ENCODE peak calls at places on chromosomes 12 and 14, in seven cellular contexts. A is adrenal gland, E is left ventricle myocardium inferior, L is astrocyte of the spinal cord, W is A549, S is AG04450, D is testis. R is an unnamed sample.
A peak's percentile ranks its signal among the peaks of the same experiment; 100 is the strongest.

GRCh38 chr12:1630827-1631591 is 2.0 kb downstream of the WNT5B start:
- DNase-seq in A (no peak), E (no peak), L (peak; percentile 77), W (no peak), S (no peak), D (peak; percentile 36), R (peak; percentile 46)

GRCh38 chr12:51393676-51394545 is 2.7 kb upstream of the GALNT6 start:
- DNase-seq in A (no peak), E (no peak), L (peak; percentile 73), W (no peak), S (peak; percentile 59), D (peak; percentile 22), R (peak; percentile 71)

GRCh38 chr14:36835145-36835544 is 173.5 kb downstream of the PAX9 start:
- DNase-seq in A (no peak), E (no peak), L (no peak), W (no peak), S (no peak), D (no peak), R (no peak)

GRCh38 chr12:94074970-94075695 is 73.2 kb upstream of the PLXNC1 start:
- DNase-seq in A (peak; percentile 85), E (peak; percentile 76), L (peak; percentile 81), W (peak; percentile 64), S (peak; percentile 71), D (peak; percentile 61), R (peak; percentile 90)

GRCh38 chr12:49624919-49625577 is 1.7 kb downstream of the PRPF40B start:
- DNase-seq in A (no peak), E (no peak), L (peak; percentile 40), W (peak; percentile 31), S (no peak), D (no peak), R (peak; percentile 40)

GRCh38 chr12:21940972-21941521 is at the start of gene ABCC9:
- DNase-seq in A (peak; percentile 52), E (peak; percentile 68), L (no peak), W (no peak), S (no peak), D (peak; percentile 39), R (peak; percentile 16)

GRCh38 chr12:12724421-12725085 is 7.4 kb downstream of the CDKN1B start:
- DNase-seq in A (no peak), E (no peak), L (peak; percentile 21), W (peak; percentile 42), S (no peak), D (no peak), R (peak; percentile 28)

GRCh38 chr12:64187370-64187769 is 34.7 kb downstream of the KICS2 start:
- DNase-seq in A (no peak), E (no peak), L (peak; percentile 77), W (no peak), S (no peak), D (no peak), R (no peak)

GRCh38 chr12:86683568-86683991 is 427.4 kb upstream of the MGAT4C start:
- DNase-seq in A (no peak), E (no peak), L (peak; percentile 29), W (no peak), S (peak; percentile 13), D (no peak), R (peak; percentile 31)

GRCh38 chr12:78562358-78563205 is 302.0 kb upstream of the SYT1 start:
- DNase-seq in A (no peak), E (no peak), L (peak; percentile 17), W (no peak), S (no peak), D (no peak), R (peak; percentile 21)

GRCh38 chr12:52539821-52540173 is 13.1 kb downstream of the KRT71 start:
- DNase-seq in A (no peak), E (no peak), L (no peak), W (no peak), S (no peak), D (no peak), R (no peak)

GRCh38 chr14:79961197-79961596 is 250.1 kb downstream of the DIO2 start:
- DNase-seq in A (no peak), E (no peak), L (no peak), W (no peak), S (no peak), D (no peak), R (no peak)

GRCh38 chr14:34911209-34912150 is 36.3 kb upstream of the BAZ1A start:
- DNase-seq in A (peak; percentile 39), E (no peak), L (peak; percentile 43), W (no peak), S (no peak), D (peak; percentile 32), R (peak; percentile 50)

DNA sequence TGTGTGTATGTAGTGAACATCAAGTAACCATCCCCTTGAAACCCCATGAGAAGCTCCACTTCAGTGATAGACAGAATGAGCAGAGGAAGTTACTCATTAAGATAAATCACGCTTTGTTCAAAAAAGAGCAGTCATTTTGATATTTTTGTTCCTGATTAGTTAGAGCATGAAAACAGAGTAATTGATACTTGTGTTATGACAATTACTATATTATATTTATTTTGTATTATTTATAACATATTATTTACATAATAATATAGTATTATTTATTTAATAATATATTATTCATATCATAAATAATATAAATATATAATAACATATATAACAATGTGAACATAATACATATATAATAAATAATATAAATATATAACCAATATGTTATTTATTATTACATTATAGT is 580.9 kb downstream of the SOX5 start:
- DNase-seq in A (no peak), E (no peak), L (no peak), W (no peak), S (no peak), D (no peak), R (no peak)
- H3K4me3 ChIP-seq in A (no peak overlapping the region), E (no peak overlapping the region), L (no peak overlapping the region), W (no peak overlapping the region), S (no peak overlapping the region), D (no peak overlapping the region), R (no peak overlapping the region)

GRCh38 chr14:24309538-24310386 is at the start of gene LTB4R2:
- DNase-seq in A (no peak), E (no peak), L (no peak), W (no peak), S (no peak), D (no peak), R (no peak)
- TF ChIP-seq CTCF in A (no peak), E (no peak), L (no peak), W (no peak), S (no peak), D (no peak), R (no peak)

GRCh38 chr12:104957388-104958008 is 592 bp downstream of the SLC41A2 start:
- DNase-seq in A (no peak), E (peak; percentile 18), L (no peak), W (peak; percentile 57), S (no peak), D (no peak), R (no peak)
- H3K4me3 ChIP-seq in A (no peak overlapping the region), E (peak overlapping the region; percentile 87), L (peak overlapping the region; percentile 74), W (peak overlapping the region; percentile 95), S (peak overlapping the region; percentile 80), D (peak overlapping the region; percentile 75), R (peak overlapping the region; percentile 78)

DNA sequence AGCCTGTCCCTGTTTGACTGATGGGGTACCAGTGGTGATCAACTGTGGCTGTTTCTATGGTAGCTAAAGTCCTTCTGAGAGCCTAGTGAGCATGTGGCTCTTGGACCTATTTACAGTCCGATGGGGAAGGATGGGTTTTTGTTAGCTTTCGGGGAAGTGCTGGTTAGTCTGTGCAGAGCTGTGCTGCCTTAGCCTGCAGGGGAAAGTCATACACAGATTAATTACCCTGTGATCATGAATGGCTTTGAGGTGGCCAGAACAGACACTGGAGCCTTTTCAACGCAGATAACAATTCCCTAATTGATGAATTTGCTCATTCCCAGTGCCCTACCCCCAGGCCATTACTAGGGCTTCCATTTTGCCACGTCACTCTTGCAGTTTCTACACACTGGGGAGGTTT is 99.7 kb downstream of the WSCD2 start:
- DNase-seq in A (no peak), E (no peak), L (no peak), W (no peak), S (no peak), D (no peak), R (no peak)
- TF ChIP-seq CTCF in A (no peak), E (no peak), L (no peak), W (no peak), S (no peak), D (no peak), R (no peak)

GRCh38 chr14:86015511-86015910 is 485.6 kb downstream of the FLRT2 start:
- DNase-seq in A (no peak), E (no peak), L (peak; percentile 1), W (no peak), S (no peak), D (no peak), R (peak; percentile 2)
- H3K4me3 ChIP-seq in A (no peak overlapping the region), E (no peak overlapping the region), L (no peak overlapping the region), W (no peak overlapping the region), S (no peak overlapping the region), D (no peak overlapping the region), R (no peak overlapping the region)

DNA sequence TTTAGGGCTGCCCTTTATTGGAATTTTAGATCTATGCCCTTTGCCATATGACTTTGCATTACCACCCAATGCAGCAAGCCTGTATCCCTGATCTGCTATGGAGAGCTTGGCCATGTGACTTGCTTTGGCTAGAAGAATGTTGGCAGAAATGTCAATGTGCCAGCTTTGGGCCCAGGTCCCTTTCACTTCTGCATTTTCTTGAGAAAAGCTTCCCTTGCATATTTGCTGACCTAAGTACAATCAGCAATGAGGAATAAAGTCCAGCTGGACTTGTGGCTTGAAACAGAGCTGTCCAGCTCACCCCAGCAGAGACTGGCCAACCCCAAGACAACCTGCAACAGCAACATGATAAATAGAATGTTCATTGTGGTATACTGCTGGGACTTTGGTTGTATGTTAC is 135.9 kb downstream of the PAH start:
- DNase-seq in A (no peak), E (no peak), L (no peak), W (no peak), S (no peak), D (peak; percentile 18), R (no peak)
- TF ChIP-seq CTCF in A (no peak), E (no peak), L (no peak), W (no peak), S (no peak), D (no peak), R (no peak)

R was measured in fibroblast of villous mesenchyme.